ENCODE peak calls at places on chromosome 19, in four cellular contexts. One of them, this sample, is unnamed.

GRCh38 chr19:13597625-13598024 is 91.3 kb upstream of the CACNA1A start:
- DNase-seq in ACHN: peak
- DNase-seq in endothelial cell: peak
- DNase-seq in mesendoderm: peak
- DNase-seq in this sample: peak

GRCh38 chr19:492091-492531 is 4.2 kb upstream of the MADCAM1 start:
- DNase-seq in mesendoderm: no peak
- DNase-seq in ACHN: no peak
- DNase-seq in endothelial cell: peak
- DNase-seq in this sample: no peak

GRCh38 chr19:4376991-4377781 is 23.2 kb downstream of the SH3GL1 start:
- DNase-seq in mesendoderm: no peak
- DNase-seq in ACHN: no peak
- DNase-seq in endothelial cell: no peak
- DNase-seq in this sample: peak

GRCh38 chr19:7917292-7918061 is 2.7 kb upstream of the SNAPC2 start:
- DNase-seq in mesendoderm: peak
- DNase-seq in ACHN: peak
- DNase-seq in endothelial cell: peak
- DNase-seq in this sample: peak

GRCh38 chr19:6271251-6271650 is 8.5 kb downstream of the MLLT1 start:
- DNase-seq in mesendoderm: peak
- DNase-seq in ACHN: no peak
- DNase-seq in endothelial cell: no peak
- DNase-seq in this sample: no peak

GRCh38 chr19:35135389-35135909 is 590 bp upstream of the LGI4 start:
- DNase-seq in ACHN: peak
- DNase-seq in endothelial cell: peak
- DNase-seq in mesendoderm: peak
- DNase-seq in this sample: peak

GRCh38 chr19:5154129-5154798 is 185.4 kb downstream of the KDM4B start:
- DNase-seq in endothelial cell: peak
- DNase-seq in mesendoderm: peak
- DNase-seq in ACHN: peak
- DNase-seq in this sample: no peak

GRCh38 chr19:43423779-43424178 is 9.1 kb downstream of the TEX101 start:
- DNase-seq in endothelial cell: no peak
- DNase-seq in mesendoderm: no peak
- DNase-seq in ACHN: no peak
- DNase-seq in this sample: no peak

GRCh38 chr19:37936166-37936565 is 29.2 kb downstream of the SIPA1L3 start:
- DNase-seq in ACHN: no peak
- DNase-seq in endothelial cell: no peak
- DNase-seq in mesendoderm: no peak
- DNase-seq in this sample: peak

GRCh38 chr19:37227996-37228395 is 10.0 kb downstream of the ZNF383 start:
- DNase-seq in mesendoderm: peak
- DNase-seq in ACHN: no peak
- DNase-seq in endothelial cell: peak
- DNase-seq in this sample: no peak

GRCh38 chr19:58558066-58558622 is at the start of gene UBE2M:
- DNase-seq in mesendoderm: peak
- DNase-seq in ACHN: no peak
- DNase-seq in endothelial cell: no peak
- DNase-seq in this sample: no peak

GRCh38 chr19:54262066-54262465 is 5.0 kb upstream of the LILRB5 start:
- DNase-seq in mesendoderm: no peak
- DNase-seq in endothelial cell: no peak
- DNase-seq in ACHN: no peak
- DNase-seq in this sample: no peak

GRCh38 chr19:7292352-7292949 is 1.8 kb downstream of the INSR start:
- DNase-seq in ACHN: no peak
- DNase-seq in endothelial cell: no peak
- DNase-seq in mesendoderm: no peak
- DNase-seq in this sample: no peak

GRCh38 chr19:55383789-55384575 is at the start of gene TMEM238:
- DNase-seq in endothelial cell: peak
- DNase-seq in mesendoderm: peak
- DNase-seq in ACHN: peak
- DNase-seq in this sample: peak

GRCh38 chr19:33705090-33705847 is 83.5 kb downstream of the CHST8 start:
- DNase-seq in ACHN: no peak
- DNase-seq in mesendoderm: peak
- DNase-seq in endothelial cell: no peak
- DNase-seq in this sample: no peak

GRCh38 chr19:2491130-2491801 is 15.3 kb downstream of the GADD45B start:
- DNase-seq in endothelial cell: no peak
- DNase-seq in mesendoderm: no peak
- DNase-seq in ACHN: peak
- DNase-seq in this sample: peak

GRCh38 chr19:45901912-45902650 is at the start of gene MYPOP:
- DNase-seq in endothelial cell: no peak
- DNase-seq in mesendoderm: peak
- DNase-seq in ACHN: no peak
- DNase-seq in this sample: no peak

GRCh38 chr19:33390120-33390907 is 16.8 kb downstream of the CEBPG start:
- DNase-seq in ACHN: no peak
- DNase-seq in mesendoderm: no peak
- DNase-seq in endothelial cell: no peak
- DNase-seq in this sample: no peak

GRCh38 chr19:34217952-34218817 is 36.2 kb upstream of the GARRE1 start:
- DNase-seq in endothelial cell: no peak
- DNase-seq in mesendoderm: no peak
- DNase-seq in ACHN: peak
- DNase-seq in this sample: peak

GRCh38 chr19:3075605-3076431 is 13.5 kb upstream of the TLE5 start:
- DNase-seq in mesendoderm: no peak
- DNase-seq in ACHN: peak
- DNase-seq in endothelial cell: peak
- DNase-seq in this sample: peak

GRCh38 chr19:18684642-18684993 is 1.1 kb downstream of the CRTC1 start:
- DNase-seq in ACHN: no peak
- DNase-seq in mesendoderm: no peak
- DNase-seq in endothelial cell: no peak
- DNase-seq in this sample: no peak

GRCh38 chr19:49442793-49443365 is 1.6 kb upstream of the SLC17A7 start:
- DNase-seq in endothelial cell: peak
- DNase-seq in ACHN: peak
- DNase-seq in mesendoderm: peak
- DNase-seq in this sample: peak

GRCh38 chr19:18661346-18661745 is 22.1 kb upstream of the CRTC1 start:
- DNase-seq in mesendoderm: no peak
- DNase-seq in endothelial cell: no peak
- DNase-seq in ACHN: no peak
- DNase-seq in this sample: no peak

GRCh38 chr19:40689339-40690049 is 957 bp downstream of the NUMBL start:
- DNase-seq in endothelial cell: no peak
- DNase-seq in ACHN: no peak
- DNase-seq in mesendoderm: peak
- DNase-seq in this sample: no peak

GRCh38 chr19:829129-829758 is 1.6 kb downstream of the AZU1 start:
- DNase-seq in endothelial cell: no peak
- DNase-seq in ACHN: no peak
- DNase-seq in mesendoderm: no peak
- DNase-seq in this sample: no peak

GRCh38 chr19:54662730-54663129 is at the start of gene LILRB4:
- DNase-seq in endothelial cell: no peak
- DNase-seq in mesendoderm: no peak
- DNase-seq in ACHN: no peak
- DNase-seq in this sample: no peak

GRCh38 chr19:16148443-16149045 is 5.1 kb downstream of the HSH2D start:
- DNase-seq in ACHN: no peak
- DNase-seq in endothelial cell: no peak
- DNase-seq in mesendoderm: no peak
- DNase-seq in this sample: no peak